ENCODE peak calls at places on chromosomes 6 and 20, in four cellular contexts. A is esophagus muscularis mucosa, U is AG04450, N is Panc1. K is an unnamed sample.

GRCh38 chr6:74607934-74608333 is 597.9 kb downstream of the COL12A1 start:
- DNase-seq in A (no peak), U (peak; percentile 8), N (no peak), K (no peak)

GRCh38 chr6:44133003-44133931 is 5.9 kb downstream of the TMEM63B start:
- DNase-seq in A (no peak), U (no peak), N (no peak), K (peak; percentile 73)

GRCh38 chr6:99492137-99492536 is 23.1 kb downstream of the USP45 start:
- DNase-seq in A (no peak), U (no peak), N (no peak), K (no peak)

GRCh38 chr6:135576055-135576454 is 78.5 kb upstream of the AHI1 start:
- DNase-seq in A (no peak), U (peak; percentile 13), N (peak; percentile 2), K (no peak)

GRCh38 chr6:110180228-110181008 is at the start of gene CDC40:
- DNase-seq in A (no peak), U (no peak), N (no peak), K (peak; percentile 70)

GRCh38 chr20:24984963-24985640 is 7.4 kb downstream of the APMAP start:
- DNase-seq in A (no peak), U (no peak), N (no peak), K (no peak)

GRCh38 chr6:115594894-115595293 is 465.8 kb downstream of the FRK start:
- DNase-seq in A (no peak), U (no peak), N (no peak), K (no peak)

GRCh38 chr20:41509801-41510200 is 108.4 kb downstream of the CHD6 start:
- DNase-seq in A (no peak), U (no peak), N (no peak), K (no peak)

GRCh38 chr6:35737413-35738211 is 780 bp downstream of the ARMC12 start:
- DNase-seq in A (no peak), U (peak; percentile 77), N (no peak), K (no peak)

GRCh38 chr6:23175391-23175790 is 606.0 kb downstream of the HDGFL1 start:
- DNase-seq in A (no peak), U (no peak), N (no peak), K (no peak)

GRCh38 chr6:110859335-110859792 is 15.2 kb upstream of the AMD1 start:
- DNase-seq in A (no peak), U (no peak), N (no peak), K (no peak)

GRCh38 chr20:32623667-32624157 is 38.6 kb upstream of the NOL4L start:
- DNase-seq in A (no peak), U (no peak), N (no peak), K (no peak)

GRCh38 chr6:149560736-149561135 is 5.4 kb upstream of the GINM1 start:
- DNase-seq in A (no peak), U (no peak), N (no peak), K (peak; percentile 48)

GRCh38 chr20:41425180-41425884 is 58.7 kb upstream of the EMILIN3 start:
- DNase-seq in A (no peak), U (no peak), N (no peak), K (no peak)

GRCh38 chr6:63305278-63305677 is 14.5 kb downstream of the LGSN start:
- DNase-seq in A (no peak), U (no peak), N (no peak), K (no peak)

GRCh38 chr6:114101255-114101654 is 130.3 kb upstream of the HDAC2 start:
- DNase-seq in A (no peak), U (no peak), N (no peak), K (no peak)

GRCh38 chr20:51508158-51508557 is 34.4 kb downstream of the NFATC2 start:
- DNase-seq in A (no peak), U (no peak), N (no peak), K (no peak)

GRCh38 chr20:50399003-50399916 is 110.9 kb upstream of the PTPN1 start:
- DNase-seq in A (no peak), U (no peak), N (no peak), K (no peak)

GRCh38 chr20:50408526-50409364 is 101.4 kb upstream of the PTPN1 start:
- DNase-seq in A (no peak), U (no peak), N (no peak), K (no peak)

GRCh38 chr20:17579369-17580039 is 9.6 kb downstream of the DSTN start:
- DNase-seq in A (no peak), U (no peak), N (no peak), K (no peak)

GRCh38 chr20:63284544-63284949 is 8.4 kb upstream of the COL20A1 start:
- DNase-seq in A (no peak), U (no peak), N (no peak), K (no peak)

GRCh38 chr6:152267967-152268845 is 369.0 kb downstream of the SYNE1 start:
- DNase-seq in A (no peak), U (no peak), N (peak; percentile 4), K (peak; percentile 52)

GRCh38 chr6:136011475-136011874 is 160.0 kb downstream of the PDE7B start:
- DNase-seq in A (no peak), U (no peak), N (no peak), K (no peak)

GRCh38 chr20:37358366-37359150 is 12.6 kb downstream of the SRC start:
- DNase-seq in A (no peak), U (no peak), N (no peak), K (no peak)

GRCh38 chr6:33744895-33745546 is 1.7 kb downstream of the IP6K3 start:
- DNase-seq in A (no peak), U (no peak), N (no peak), K (no peak)

GRCh38 chr6:50602191-50602810 is 111.0 kb upstream of the TFAP2D start:
- DNase-seq in A (no peak), U (no peak), N (peak; percentile 13), K (peak; percentile 40)

GRCh38 chr20:2806351-2806701 is 5.9 kb upstream of the CPXM1 start:
- DNase-seq in A (no peak), U (no peak), N (no peak), K (no peak)

GRCh38 chr6:42555477-42556457 is 8.1 kb upstream of the UBR2 start:
- DNase-seq in A (no peak), U (no peak), N (no peak), K (peak; percentile 69)

GRCh38 chr20:51797357-51798025 is 4.8 kb downstream of the SALL4 start:
- DNase-seq in A (no peak), U (no peak), N (no peak), K (peak; percentile 91)

GRCh38 chr6:86937219-86938079 is at the start of gene HTR1E:
- DNase-seq in A (peak; percentile 91), U (no peak), N (no peak), K (peak; percentile 56)

GRCh38 chr6:158061709-158062461 is 80.2 kb downstream of the SYNJ2 start:
- DNase-seq in A (no peak), U (no peak), N (no peak), K (no peak)

GRCh38 chr6:146781836-146782235 is 183.1 kb downstream of the ADGB start:
- DNase-seq in A (no peak), U (no peak), N (no peak), K (no peak)

GRCh38 chr20:46945465-46945864 is 50.8 kb downstream of the EYA2 start:
- DNase-seq in A (no peak), U (no peak), N (no peak), K (no peak)

GRCh38 chr6:7828123-7828522 is 82.5 kb downstream of the TXNDC5 start:
- DNase-seq in A (peak; percentile 79), U (no peak), N (no peak), K (no peak)

GRCh38 chr20:57514273-57514751 is 10.6 kb downstream of the CTCFL start:
- DNase-seq in A (peak; percentile 94), U (peak; percentile 44), N (peak; percentile 27), K (peak; percentile 39)

GRCh38 chr6:168043193-168043847 is 35.7 kb downstream of the FRMD1 start:
- DNase-seq in A (no peak), U (no peak), N (no peak), K (no peak)

GRCh38 chr6:170405311-170405975 is 98.9 kb downstream of the FAM120B start:
- DNase-seq in A (no peak), U (peak; percentile 88), N (no peak), K (no peak)

GRCh38 chr6:40038626-40039025 is 104.4 kb upstream of the MOCS1 start:
- DNase-seq in A (no peak), U (no peak), N (no peak), K (no peak)

GRCh38 chr20:1185316-1185741 is 548 bp upstream of the TMEM74B start:
- DNase-seq in A (no peak), U (no peak), N (no peak), K (no peak)
- H3K4me3 ChIP-seq in A (peak overlapping the region; percentile 54), U (peak overlapping the region; percentile 37), N (peak overlapping the region; percentile 29), K (peak overlapping the region; percentile 41)

GRCh38 chr20:16107172-16107870 is 465.9 kb downstream of the KIF16B start:
- DNase-seq in A (no peak), U (no peak), N (no peak), K (no peak)
- H3K9me3 ChIP-seq in A (no peaks in the 10 kb centered on the region), U (no peaks in the 10 kb centered on the region), N (no peaks in the 10 kb centered on the region), K (no peaks in the 10 kb centered on the region)

GRCh38 chr6:27213544-27214125 is 33.9 kb upstream of the PRSS16 start:
- DNase-seq in A (no peak), U (no peak), N (no peak), K (no peak)
- H3K4me3 ChIP-seq in A (no peak overlapping the region), U (no peak overlapping the region), N (peak overlapping the region; percentile 83), K (no peak overlapping the region)

GRCh38 chr20:23267909-23268308 is 82.7 kb upstream of the NXT1 start:
- DNase-seq in A (no peak), U (no peak), N (no peak), K (no peak)

GRCh38 chr20:23265226-23265625 is 85.4 kb upstream of the NXT1 start:
- DNase-seq in A (no peak), U (no peak), N (no peak), K (no peak)

GRCh38 chr20:23264545-23264944 is 86.0 kb upstream of the NXT1 start:
- DNase-seq in A (no peak), U (no peak), N (no peak), K (no peak)

GRCh38 chr20:23268792-23269354 is 81.7 kb upstream of the NXT1 start:
- DNase-seq in A (no peak), U (no peak), N (no peak), K (no peak)

GRCh38 chr20:23266530-23267398 is 83.8 kb upstream of the NXT1 start:
- DNase-seq in A (no peak), U (no peak), N (no peak), K (no peak)
- H3K9me3 ChIP-seq in A (no peaks in the 10 kb centered on the region), U (peaks cover 14% of the 10 kb centered on the region), N (no peaks in the 10 kb centered on the region), K (no peaks in the 10 kb centered on the region)

GRCh38 chr20:53581444-53582311 is 12.0 kb downstream of the ZNF217 start:
- DNase-seq in A (no peak), U (no peak), N (no peak), K (no peak)
- H3K4me3 ChIP-seq in A (no peak overlapping the region), U (no peak overlapping the region), N (peak overlapping the region; percentile 66), K (no peak overlapping the region)

DNA sequence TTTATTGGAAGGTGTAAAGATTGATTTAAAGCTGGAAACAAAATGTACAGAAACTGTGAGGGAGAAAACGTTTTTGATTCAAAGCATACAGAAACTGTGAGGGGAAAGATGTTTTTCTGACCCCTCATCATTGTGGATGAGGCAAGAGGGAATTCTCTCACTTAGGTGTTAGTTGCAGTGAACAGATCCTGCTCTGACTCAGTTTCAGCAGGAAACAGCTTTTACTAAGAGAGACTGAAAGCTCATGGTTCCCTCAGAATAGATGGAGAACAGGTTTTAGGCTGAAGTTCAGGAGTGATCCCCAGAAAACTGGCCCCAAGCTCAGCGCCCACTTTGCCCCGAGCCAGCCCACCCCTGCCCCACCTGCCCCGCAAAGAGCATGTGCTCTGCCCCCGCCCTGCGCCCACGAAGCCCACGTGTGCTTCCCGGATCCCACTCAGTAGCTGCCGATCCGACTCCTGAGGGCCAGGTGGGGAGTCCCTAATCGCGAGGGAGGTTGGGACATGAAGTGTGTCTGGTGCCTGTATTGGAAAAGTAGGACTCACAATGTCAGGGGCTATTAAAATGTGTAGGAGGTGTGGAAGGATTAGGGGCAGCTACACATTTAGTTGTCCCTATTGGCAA is 41.2 kb downstream of the DUSP22 start:
- DNase-seq in A (no peak), U (no peak), N (no peak), K (no peak)
- H3K9me3 ChIP-seq in A (no peaks in the 10 kb centered on the region), U (peaks cover 26% of the 10 kb centered on the region), N (no peaks in the 10 kb centered on the region), K (peaks cover 14% of the 10 kb centered on the region)